ENCODE peak calls at places on chromosomes 1 and 21, in nine cellular contexts. J is lung; V is neural crest cell; I is CD8-positive, alpha-beta T cell; G is heart right ventricle; W is left ventricle myocardium inferior; O is thoracic aorta; X is transverse colon; F is epithelial cell of proximal tubule. L is an unnamed sample.

GRCh38 chr1:160205974-160206369 is 788 bp downstream of the PEA15 start:
- DNase-seq in J (no peak), V (no peak), I (peak; percentile 52), G (no peak), W (peak; percentile 33), O (peak; percentile 43), X (peak; percentile 47), F (no peak), L (peak; percentile 24)

GRCh38 chr21:32094792-32095191 is 184.1 kb downstream of the MIS18A start:
- DNase-seq in J (no peak), V (no peak), I (no peak), G (no peak), W (no peak), O (no peak), X (no peak), F (no peak), L (no peak)

GRCh38 chr1:201827321-201828281 is 1.4 kb upstream of the IPO9 start:
- DNase-seq in J (no peak), V (no peak), I (no peak), G (no peak), W (no peak), O (no peak), X (no peak), F (no peak), L (no peak)

GRCh38 chr1:216705686-216706085 is 17.5 kb downstream of the ESRRG start:
- DNase-seq in J (no peak), V (no peak), I (no peak), G (no peak), W (peak; percentile 20), O (no peak), X (no peak), F (no peak), L (no peak)

GRCh38 chr1:41633764-41634163 is 149.3 kb upstream of the EDN2 start:
- DNase-seq in J (no peak), V (no peak), I (no peak), G (no peak), W (no peak), O (no peak), X (no peak), F (no peak), L (no peak)

GRCh38 chr1:153922076-153922837 is 515 bp downstream of the GATAD2B start:
- DNase-seq in J (peak; percentile 34), V (no peak), I (no peak), G (peak; percentile 47), W (peak; percentile 43), O (no peak), X (no peak), F (no peak), L (peak; percentile 58)

GRCh38 chr1:6008084-6008415 is 15.8 kb upstream of the NPHP4 start:
- DNase-seq in J (no peak), V (no peak), I (no peak), G (no peak), W (no peak), O (no peak), X (no peak), F (no peak), L (no peak)

GRCh38 chr1:167683641-167684502 is 37.9 kb upstream of the MPZL1 start:
- DNase-seq in J (peak; percentile 63), V (no peak), I (no peak), G (peak; percentile 60), W (peak; percentile 45), O (no peak), X (no peak), F (no peak), L (no peak)

GRCh38 chr1:192506741-192507155 is 68.8 kb upstream of the RGS1 start:
- DNase-seq in J (no peak), V (no peak), I (no peak), G (no peak), W (no peak), O (no peak), X (no peak), F (no peak), L (no peak)

DNA sequence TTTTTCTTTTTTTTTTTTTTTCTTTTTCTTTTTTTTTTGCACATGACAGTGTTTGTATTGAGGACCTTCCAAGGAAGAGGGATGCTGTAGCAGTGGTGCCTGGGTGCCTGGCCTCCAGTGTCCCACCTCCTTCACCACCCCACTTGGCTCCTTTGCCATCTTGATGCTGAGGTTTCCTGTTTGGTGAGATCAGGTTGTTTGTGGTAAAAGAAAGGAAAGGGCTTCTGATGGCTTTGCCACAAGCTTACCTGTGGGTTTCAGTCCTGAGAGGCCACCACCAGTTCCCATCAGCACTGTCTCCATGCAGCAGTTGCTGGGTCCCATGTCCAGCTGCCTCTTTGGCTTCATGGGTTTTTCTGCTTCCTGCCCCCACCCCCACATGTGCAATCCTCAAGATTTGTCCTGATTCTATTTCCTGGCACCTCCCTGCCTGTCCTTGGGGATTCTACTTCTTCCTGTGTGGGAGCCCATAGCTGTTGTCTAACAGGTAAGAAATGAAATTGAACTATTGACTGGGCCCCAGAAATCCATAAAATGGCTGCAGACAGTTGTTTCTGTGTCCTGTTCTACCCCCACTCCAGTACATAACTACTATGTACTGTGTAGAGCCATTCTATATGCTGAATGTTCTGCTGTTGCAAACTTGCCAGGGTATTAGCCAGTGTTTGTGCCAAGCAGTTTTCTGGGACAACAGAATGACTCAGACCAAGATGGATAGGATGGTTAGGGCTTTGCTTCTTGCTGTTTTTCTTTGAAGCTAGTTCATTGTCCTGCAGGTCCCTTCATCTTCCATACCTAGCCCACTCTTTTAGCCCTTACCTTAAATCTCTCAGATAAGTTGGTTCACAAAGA is 4.2 kb upstream of the CCDC28B start:
- DNase-seq in J (no peak), V (no peak), I (no peak), G (no peak), W (no peak), O (no peak), X (no peak), F (no peak), L (no peak)
- TF ChIP-seq CTCF in J (no peak), V (no peak), I (no peak), G (no peak), W (no peak), O (no peak), X (no peak), F (no peak), L (no peak)

DNA sequence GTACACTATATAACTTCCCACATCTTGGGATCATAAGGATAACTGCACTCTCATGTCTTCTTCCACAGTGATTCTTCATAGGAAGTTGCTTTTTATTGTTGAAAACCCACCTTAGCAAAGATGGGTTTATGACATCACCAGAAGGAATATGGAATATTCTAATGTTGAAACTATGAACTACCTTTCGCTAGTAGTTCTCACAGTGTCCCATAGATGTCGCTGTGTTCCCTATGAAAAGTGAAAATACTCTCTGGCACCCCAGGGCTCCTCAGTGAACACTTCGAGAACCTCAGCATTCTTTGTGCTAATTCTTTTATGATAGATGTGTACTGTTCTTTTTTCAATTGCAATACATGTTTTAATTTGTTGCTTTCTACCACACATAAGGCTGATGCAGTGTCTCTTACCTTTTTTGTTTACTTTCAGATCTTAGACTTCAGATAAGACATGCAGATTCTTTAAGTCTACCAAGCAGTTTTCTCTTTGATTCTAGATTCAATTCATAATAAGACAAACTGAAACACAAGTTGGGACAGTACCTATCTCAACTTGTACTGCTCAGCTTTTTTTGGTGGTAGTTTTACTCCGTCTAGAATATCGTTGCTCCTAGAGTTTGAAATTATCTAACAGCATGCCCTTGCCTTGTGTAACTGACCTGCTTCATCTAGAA is 90.8 kb downstream of the GTF2B start:
- DNase-seq in J (no peak), V (no peak), I (peak; percentile 38), G (no peak), W (no peak), O (no peak), X (no peak), F (no peak), L (no peak)
- TF ChIP-seq CTCF in J (peak; percentile 52), V (peak; percentile 62), I (peak; percentile 74), G (peak; percentile 63), W (peak; percentile 73), O (peak; percentile 46), X (peak; percentile 42), F (peak; percentile 57), L (peak; percentile 78)

DNA sequence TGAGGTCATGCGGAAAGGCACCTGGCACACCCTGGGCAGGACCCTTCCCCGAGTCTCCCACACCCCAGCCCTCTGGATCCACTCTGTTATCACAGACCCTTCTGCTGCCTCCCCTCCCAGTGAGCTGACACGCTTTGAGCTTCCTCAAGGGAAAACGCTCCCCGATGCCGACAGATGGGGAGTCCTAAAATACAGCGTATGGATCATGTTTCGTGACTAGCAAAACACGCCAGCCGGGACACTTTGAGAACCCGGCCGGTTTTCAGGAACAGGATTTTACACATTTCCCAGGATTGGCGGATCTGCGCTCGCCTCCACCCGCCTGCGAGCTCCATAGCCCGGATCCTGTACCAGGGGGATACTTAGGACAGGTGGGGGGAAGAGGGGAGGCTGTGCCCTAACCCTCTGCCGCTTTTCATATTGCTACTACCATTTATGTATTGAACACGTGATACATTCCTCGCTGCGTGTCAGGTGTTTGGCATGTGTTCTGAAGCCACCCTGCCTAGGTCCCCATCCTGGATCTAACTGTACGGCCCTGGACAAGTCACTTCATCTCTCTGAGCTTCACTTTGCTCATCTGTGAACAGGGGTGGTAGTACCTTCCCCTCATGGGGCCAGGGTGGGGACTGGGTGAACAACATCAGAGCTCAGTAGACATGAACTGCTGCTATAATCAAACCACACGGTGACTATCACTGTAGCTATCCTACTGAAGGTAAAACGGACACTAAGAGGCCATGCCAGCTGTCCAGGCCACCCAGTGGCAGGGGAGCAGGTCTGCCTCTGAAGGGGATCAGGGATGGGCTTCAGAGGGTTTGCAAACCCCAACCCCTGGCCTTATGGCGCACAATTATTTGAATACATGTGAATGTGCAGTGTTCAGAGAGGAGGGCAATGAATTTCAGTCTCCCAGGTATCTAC is 63.2 kb downstream of the SSBP3 start:
- DNase-seq in J (no peak), V (no peak), I (no peak), G (no peak), W (no peak), O (no peak), X (no peak), F (no peak), L (no peak)
- TF ChIP-seq CTCF in J (no peak), V (no peak), I (no peak), G (no peak), W (no peak), O (no peak), X (no peak), F (no peak), L (no peak)

GRCh38 chr21:20739421-20739820 is 258.8 kb upstream of the NCAM2 start:
- DNase-seq in J (no peak), V (no peak), I (no peak), G (no peak), W (no peak), O (no peak), X (no peak), F (no peak), L (no peak)
- TF ChIP-seq CTCF in J (no peak), V (peak; percentile 39), I (no peak), G (no peak), W (no peak), O (no peak), X (no peak), F (no peak), L (no peak)

GRCh38 chr1:29453502-29454240 is 217.3 kb downstream of the PTPRU start:
- DNase-seq in J (no peak), V (peak; percentile 14), I (no peak), G (no peak), W (no peak), O (no peak), X (no peak), F (peak; percentile 9), L (no peak)
- TF ChIP-seq CTCF in J (no peak), V (peak; percentile 59), I (no peak), G (peak; percentile 21), W (peak; percentile 36), O (no peak), X (peak; percentile 20), F (peak; percentile 54), L (no peak)

L was measured in natural killer cell.